ENCODE peak calls at places on chromosomes 12 and 14, in six cellular contexts. P is GM12892, A is stomach, B is endothelial cell of umbilical vein, W is breast epithelium, O is sigmoid colon. I is an unnamed sample.

GRCh38 chr14:23376477-23377200 is at the start of gene CMTM5:
- DNase-seq in A (no peak), P (no peak), O (peak; percentile 80), B (no peak), W (no peak), I (no peak)

GRCh38 chr12:131473261-131473660 is 237.6 kb upstream of the SFSWAP start:
- DNase-seq in B (no peak), P (no peak), O (no peak), W (no peak), A (peak; percentile 14), I (no peak)

GRCh38 chr12:65822732-65823480 is 1.4 kb upstream of the HMGA2 start:
- DNase-seq in B (peak; percentile 57), P (no peak), A (peak; percentile 38), W (no peak), O (no peak), I (peak; percentile 91)

GRCh38 chr14:33642641-33643342 is 308.1 kb downstream of the EGLN3 start:
- DNase-seq in B (no peak), P (no peak), W (no peak), O (no peak), A (no peak), I (no peak)

GRCh38 chr12:93137656-93138612 is 208.8 kb upstream of the EEA1 start:
- DNase-seq in O (no peak), W (peak; percentile 50), B (no peak), P (no peak), A (no peak), I (no peak)

GRCh38 chr12:53308276-53308675 is 8.8 kb downstream of the MYG1 start:
- DNase-seq in B (no peak), W (no peak), O (no peak), P (no peak), A (no peak), I (no peak)

GRCh38 chr12:118103231-118103600 is 595 bp downstream of the VSIG10 start:
- DNase-seq in B (peak; percentile 43), O (peak; percentile 66), P (no peak), A (no peak), W (no peak), I (no peak)

GRCh38 chr14:62800577-62800976 is 244.7 kb downstream of the KCNH5 start:
- DNase-seq in O (no peak), A (no peak), P (no peak), W (no peak), B (no peak), I (no peak)

GRCh38 chr14:92540472-92541048 is 27.0 kb downstream of the RIN3 start:
- DNase-seq in P (no peak), A (peak; percentile 64), B (peak; percentile 99), W (peak; percentile 88), O (peak; percentile 98), I (no peak)

GRCh38 chr12:139585-139984 is 73.0 kb downstream of the IQSEC3 start:
- DNase-seq in A (no peak), P (no peak), O (no peak), B (no peak), W (no peak), I (no peak)

GRCh38 chr12:69966409-69966808 is 141.4 kb downstream of the MYRFL start:
- DNase-seq in P (no peak), W (peak; percentile 43), O (peak; percentile 71), A (no peak), B (no peak), I (peak; percentile 3)

GRCh38 chr12:31574803-31575573 is 15.9 kb downstream of the DENND5B start:
- DNase-seq in W (no peak), B (peak; percentile 90), P (no peak), O (no peak), A (no peak), I (peak; percentile 23)

DNA sequence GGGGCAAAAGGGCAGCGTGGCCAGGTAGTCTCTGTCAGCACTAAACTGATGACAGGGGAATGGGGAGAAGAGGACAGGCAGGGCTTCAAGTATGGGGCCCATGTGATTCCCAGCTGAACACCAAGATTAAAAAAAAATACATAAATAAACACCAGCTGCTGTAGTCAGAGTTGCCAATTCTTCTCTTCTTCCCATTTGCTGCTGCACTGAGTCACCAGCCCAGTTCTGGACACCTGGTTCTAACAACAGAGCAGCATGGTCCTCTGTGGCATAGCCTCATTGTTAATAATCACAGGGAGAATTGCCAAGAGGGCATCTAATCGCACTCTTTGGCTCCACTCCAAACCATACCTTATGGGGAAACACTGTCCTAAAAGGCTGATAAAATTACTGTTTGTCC is 15.1 kb downstream of the PPM1H start:
- DNase-seq in B (peak; percentile 68), A (peak; percentile 35), O (no peak), W (no peak), P (no peak), I (no peak)
- TF ChIP-seq POLR2AphosphoS5 in B (no peak), A (no peak), O (no peak), W (no peak), P (no peak), I (no peak)

DNA sequence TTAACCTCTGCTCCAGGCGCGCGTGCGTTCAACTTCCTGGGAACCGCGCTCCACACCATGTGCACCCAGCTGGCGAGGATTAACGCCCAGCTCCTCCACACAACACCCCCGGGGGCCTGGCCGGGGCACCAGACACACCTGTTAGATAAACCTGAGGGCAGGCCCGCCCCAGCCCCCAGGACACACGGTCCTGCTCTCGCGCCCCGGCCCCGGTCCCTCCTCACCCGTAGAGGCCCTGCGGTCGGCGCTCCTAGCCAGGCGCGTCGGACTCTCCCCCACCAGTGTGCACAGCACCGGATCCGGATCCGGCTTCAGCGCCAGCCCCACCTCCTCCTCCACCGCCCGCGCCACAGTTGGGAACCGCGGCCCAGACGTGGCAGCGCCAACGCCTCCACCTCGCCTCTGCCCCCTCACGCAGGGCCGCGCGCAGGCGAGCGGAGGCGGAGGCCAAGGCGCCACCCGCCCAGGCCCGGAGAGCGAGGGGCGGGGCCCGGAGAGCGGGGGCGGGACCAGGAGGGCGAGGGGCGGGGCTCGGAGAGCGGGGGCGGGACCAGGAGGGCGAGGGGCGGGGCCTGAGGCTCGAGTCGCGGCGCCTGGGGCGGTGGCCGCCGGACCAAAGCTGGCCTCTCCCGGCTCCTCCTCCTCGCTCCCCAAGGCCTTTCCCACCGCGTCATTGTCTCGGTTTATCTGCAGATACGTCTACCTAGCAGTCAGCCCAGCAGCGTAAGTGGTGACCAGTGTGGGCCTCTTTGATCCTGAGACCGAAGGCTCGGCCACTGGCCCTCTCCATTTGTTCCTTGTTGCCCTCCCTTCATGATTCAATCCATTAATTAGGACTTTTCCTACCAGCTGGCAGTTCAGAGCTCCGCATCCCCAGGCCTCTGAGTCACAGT is at the start of gene GNPNAT1:
- DNase-seq in A (peak; percentile 90), B (peak; percentile 94), W (peak; percentile 70), P (peak; percentile 85), O (peak; percentile 93), I (peak; percentile 88)
- TF ChIP-seq POLR2AphosphoS5 in A (peak; percentile 94), B (peak; percentile 97), W (peak; percentile 27), P (peak; percentile 50), O (peak; percentile 77), I (peak; percentile 91)

GRCh38 chr14:28879571-28879970 is 113.0 kb downstream of the FOXG1 start:
- DNase-seq in B (no peak), A (no peak), O (no peak), W (no peak), P (no peak), I (no peak)

DNA sequence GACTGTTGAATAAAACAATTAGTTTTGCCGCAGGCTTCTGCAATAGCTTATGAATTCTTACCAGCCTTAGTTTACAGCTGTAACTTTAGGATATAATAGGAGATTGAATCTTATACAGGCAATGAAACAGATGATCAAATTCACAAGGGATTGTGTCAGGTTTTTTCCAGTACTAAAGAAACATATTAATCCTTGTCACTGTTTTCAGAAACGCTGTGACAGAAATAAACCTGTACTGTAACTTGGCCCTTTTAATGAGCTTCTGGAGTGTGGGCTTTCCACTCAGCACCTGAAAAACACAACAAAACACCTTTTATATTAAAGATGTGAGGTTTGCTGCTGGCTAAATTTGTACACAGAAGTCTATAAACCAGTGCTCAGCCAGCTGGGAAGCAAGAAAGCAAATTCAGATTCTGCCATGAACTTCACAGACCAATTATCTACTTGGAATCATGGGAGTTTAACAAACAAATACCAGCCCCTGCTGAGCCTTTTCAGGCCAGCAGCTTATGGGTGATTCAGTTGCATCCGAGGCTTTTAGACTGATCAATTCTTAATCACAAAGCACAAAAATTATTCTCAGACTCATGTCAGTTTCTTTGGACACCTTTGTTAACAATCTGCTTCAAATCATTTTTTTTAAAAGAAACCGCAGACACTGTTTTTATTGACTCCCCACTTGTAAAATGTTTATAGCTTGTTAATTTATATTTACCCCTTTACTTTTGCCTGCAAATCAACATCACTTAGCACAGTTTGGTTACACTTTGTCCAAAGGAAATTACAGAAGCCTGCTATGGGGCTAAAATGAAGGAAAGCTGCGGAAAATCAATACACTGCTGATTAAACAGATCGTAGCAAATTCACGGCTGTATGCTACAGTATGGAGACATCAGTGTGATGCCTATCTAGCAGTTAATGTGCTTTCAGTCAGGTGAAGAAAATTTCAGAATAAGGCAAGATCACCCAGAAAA is 109.6 kb downstream of the FOXG1 start:
- DNase-seq in B (no peak), W (no peak), O (no peak), A (no peak), P (no peak), I (no peak)
- TF ChIP-seq POLR2AphosphoS5 in B (no peak), W (no peak), O (no peak), A (no peak), P (no peak), I (no peak)

DNA sequence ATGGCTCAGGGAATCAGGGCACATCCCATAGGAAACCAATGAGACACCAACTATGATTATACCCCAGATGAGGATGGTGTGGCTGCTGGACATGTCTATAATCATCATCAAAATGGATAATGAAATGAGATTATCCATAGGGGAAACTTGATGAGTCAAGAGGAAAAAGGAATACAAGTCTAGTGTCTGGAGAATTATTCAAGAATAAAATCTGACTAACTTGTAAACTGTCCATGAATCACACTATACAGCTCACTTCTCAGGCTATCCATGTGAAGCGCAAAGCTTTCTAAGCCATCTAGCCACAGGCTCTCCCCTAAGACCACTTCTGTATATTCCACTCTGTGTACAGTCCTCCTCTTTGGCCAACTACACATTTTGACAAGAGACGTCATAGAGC is 52.5 kb downstream of the DUSP16 start:
- DNase-seq in P (no peak), A (no peak), W (no peak), B (no peak), O (no peak), I (no peak)
- TF ChIP-seq POLR2AphosphoS5 in P (no peak), A (no peak), W (no peak), B (no peak), O (no peak), I (no peak)

GRCh38 chr14:24609667-24610344 is at the start of gene GZMH:
- DNase-seq in P (no peak), O (no peak), B (no peak), W (no peak), A (no peak), I (no peak)

GRCh38 chr14:24607635-24608492 is 1.6 kb downstream of the GZMH start:
- DNase-seq in W (no peak), B (no peak), A (no peak), O (no peak), P (no peak), I (no peak)

GRCh38 chr14:24605435-24606190 is 3.9 kb downstream of the GZMH start:
- DNase-seq in O (no peak), A (peak; percentile 53), W (no peak), B (peak; percentile 12), P (peak; percentile 48), I (peak; percentile 54)

GRCh38 chr14:24612186-24612585 is 2.7 kb upstream of the GZMH start:
- DNase-seq in B (no peak), W (no peak), O (no peak), P (no peak), A (no peak), I (peak; percentile 58)

DNA sequence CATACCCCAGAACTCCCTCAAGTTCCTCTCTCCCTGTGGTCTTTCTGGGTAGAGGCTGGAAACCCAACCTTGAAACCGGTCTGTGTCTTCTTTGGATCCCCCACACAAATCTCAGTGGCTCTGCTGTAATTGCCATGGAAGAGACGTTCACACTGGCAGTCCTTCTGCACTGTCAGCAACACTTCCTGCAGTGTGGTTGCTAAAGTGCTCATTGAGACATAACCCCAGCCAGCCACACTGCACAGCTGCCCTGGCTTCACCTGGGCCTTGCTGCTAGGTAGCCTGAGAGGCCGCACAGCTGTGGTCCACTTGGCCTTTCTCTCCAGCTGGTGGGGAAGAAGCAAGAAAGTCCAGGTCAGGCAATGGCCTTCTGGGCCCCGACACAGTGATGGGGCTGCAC is 2.4 kb downstream of the GZMH start:
- DNase-seq in A (no peak), P (no peak), O (no peak), B (no peak), W (no peak), I (no peak)
- TF ChIP-seq POLR2AphosphoS5 in A (no peak), P (no peak), O (no peak), B (no peak), W (no peak), I (no peak)

I was measured in HepG2.